ENCODE peak calls at places on chromosomes 3 and 15, in nine cellular contexts. One of them, this sample, is unnamed.

GRCh38 chr3:79012946-79013362 is 754.8 kb downstream of the ROBO1 start:
- DNase-seq in cardiac fibroblast: no peak
- DNase-seq in fibroblast of lung: no peak
- DNase-seq in naive thymus-derived CD4-positive, alpha-beta T cell: no peak
- DNase-seq in body of pancreas: no peak
- DNase-seq in SJSA1: no peak
- DNase-seq in cardiac muscle cell: peak
- DNase-seq in A549: no peak
- DNase-seq in HepG2: no peak
- DNase-seq in this sample: no peak

GRCh38 chr3:72488736-72489030 is 359.6 kb downstream of the SHQ1 start:
- DNase-seq in cardiac fibroblast: peak
- DNase-seq in fibroblast of lung: peak
- DNase-seq in naive thymus-derived CD4-positive, alpha-beta T cell: no peak
- DNase-seq in body of pancreas: no peak
- DNase-seq in SJSA1: peak
- DNase-seq in cardiac muscle cell: peak
- DNase-seq in A549: no peak
- DNase-seq in HepG2: no peak
- DNase-seq in this sample: no peak

GRCh38 chr15:48644498-48644826 is 1.0 kb downstream of the FBN1 start:
- DNase-seq in cardiac fibroblast: peak
- DNase-seq in fibroblast of lung: peak
- DNase-seq in naive thymus-derived CD4-positive, alpha-beta T cell: no peak
- DNase-seq in body of pancreas: peak
- DNase-seq in SJSA1: peak
- DNase-seq in cardiac muscle cell: peak
- DNase-seq in A549: no peak
- DNase-seq in HepG2: no peak
- DNase-seq in this sample: no peak

GRCh38 chr3:189490337-189490736 is 140.9 kb upstream of the TP63 start:
- DNase-seq in cardiac fibroblast: no peak
- DNase-seq in fibroblast of lung: no peak
- DNase-seq in naive thymus-derived CD4-positive, alpha-beta T cell: no peak
- DNase-seq in body of pancreas: no peak
- DNase-seq in SJSA1: no peak
- DNase-seq in cardiac muscle cell: no peak
- DNase-seq in A549: peak
- DNase-seq in HepG2: no peak
- DNase-seq in this sample: no peak

GRCh38 chr3:179068779-179069530 is 2.7 kb downstream of the ZMAT3 start:
- DNase-seq in cardiac fibroblast: peak
- DNase-seq in fibroblast of lung: no peak
- DNase-seq in naive thymus-derived CD4-positive, alpha-beta T cell: no peak
- DNase-seq in body of pancreas: no peak
- DNase-seq in SJSA1: no peak
- DNase-seq in cardiac muscle cell: peak
- DNase-seq in A549: peak
- DNase-seq in HepG2: no peak
- DNase-seq in this sample: no peak

GRCh38 chr15:61393949-61394348 is 164.8 kb upstream of the RORA start:
- DNase-seq in cardiac fibroblast: no peak
- DNase-seq in fibroblast of lung: no peak
- DNase-seq in naive thymus-derived CD4-positive, alpha-beta T cell: no peak
- DNase-seq in body of pancreas: no peak
- DNase-seq in SJSA1: no peak
- DNase-seq in cardiac muscle cell: no peak
- DNase-seq in A549: no peak
- DNase-seq in HepG2: no peak
- DNase-seq in this sample: no peak

GRCh38 chr3:120497318-120497717 is 46.5 kb upstream of the FSTL1 start:
- DNase-seq in cardiac fibroblast: peak
- DNase-seq in fibroblast of lung: peak
- DNase-seq in naive thymus-derived CD4-positive, alpha-beta T cell: no peak
- DNase-seq in body of pancreas: no peak
- DNase-seq in SJSA1: peak
- DNase-seq in cardiac muscle cell: peak
- DNase-seq in A549: no peak
- DNase-seq in HepG2: no peak
- DNase-seq in this sample: no peak

GRCh38 chr15:39756806-39757522 is 25.7 kb downstream of the FSIP1 start:
- DNase-seq in cardiac fibroblast: peak
- DNase-seq in fibroblast of lung: peak
- DNase-seq in naive thymus-derived CD4-positive, alpha-beta T cell: no peak
- DNase-seq in body of pancreas: peak
- DNase-seq in SJSA1: peak
- DNase-seq in cardiac muscle cell: peak
- DNase-seq in A549: peak
- DNase-seq in HepG2: peak
- DNase-seq in this sample: no peak

DNA sequence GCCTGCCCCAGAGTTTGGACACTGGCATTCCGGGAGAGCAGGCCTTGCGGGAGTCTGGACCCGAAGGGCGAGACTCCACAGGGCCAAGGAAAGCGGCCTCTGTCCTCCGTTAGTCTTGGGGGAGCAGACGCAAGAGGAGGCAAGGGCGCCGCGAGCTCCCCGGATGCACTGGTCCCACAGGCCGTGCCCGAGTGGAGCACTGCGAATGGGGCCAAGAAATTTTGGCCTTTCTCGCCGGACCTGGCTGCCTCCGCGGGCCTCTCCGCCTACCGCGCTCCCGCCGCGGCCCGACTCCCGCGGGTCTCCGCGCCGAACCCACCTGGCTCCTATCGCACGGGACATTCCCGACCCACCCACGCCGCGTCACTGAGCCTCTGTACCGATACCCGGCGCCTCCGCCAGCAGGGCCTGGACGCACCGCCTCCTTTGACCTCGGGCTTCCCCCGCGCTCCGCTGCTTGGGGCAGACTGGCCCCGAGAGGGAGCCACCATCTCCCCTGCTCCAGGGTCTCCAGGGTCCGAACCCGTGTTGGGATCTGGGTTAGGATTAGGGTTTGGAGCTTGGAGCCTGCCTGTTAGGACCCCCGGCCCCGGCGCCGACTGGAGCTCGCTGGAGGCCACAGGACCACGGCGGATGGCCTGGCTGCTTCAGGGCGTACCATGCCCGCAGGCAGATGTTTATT is 11.8 kb downstream of the SHOX2 start:
- DNase-seq in cardiac fibroblast: no peak
- DNase-seq in fibroblast of lung: no peak
- DNase-seq in naive thymus-derived CD4-positive, alpha-beta T cell: no peak
- DNase-seq in body of pancreas: no peak
- DNase-seq in SJSA1: no peak
- DNase-seq in cardiac muscle cell: no peak
- DNase-seq in A549: no peak
- DNase-seq in HepG2: no peak
- DNase-seq in this sample: no peak
- H3K4me3 ChIP-seq in cardiac fibroblast: no peak
- H3K4me3 ChIP-seq in fibroblast of lung: no peak
- H3K4me3 ChIP-seq in naive thymus-derived CD4-positive, alpha-beta T cell: no peak
- H3K4me3 ChIP-seq in body of pancreas: no peak
- H3K4me3 ChIP-seq in SJSA1: no peak
- H3K4me3 ChIP-seq in cardiac muscle cell: peak
- H3K4me3 ChIP-seq in A549: no peak
- H3K4me3 ChIP-seq in HepG2: no peak
- H3K4me3 ChIP-seq in this sample: peak

DNA sequence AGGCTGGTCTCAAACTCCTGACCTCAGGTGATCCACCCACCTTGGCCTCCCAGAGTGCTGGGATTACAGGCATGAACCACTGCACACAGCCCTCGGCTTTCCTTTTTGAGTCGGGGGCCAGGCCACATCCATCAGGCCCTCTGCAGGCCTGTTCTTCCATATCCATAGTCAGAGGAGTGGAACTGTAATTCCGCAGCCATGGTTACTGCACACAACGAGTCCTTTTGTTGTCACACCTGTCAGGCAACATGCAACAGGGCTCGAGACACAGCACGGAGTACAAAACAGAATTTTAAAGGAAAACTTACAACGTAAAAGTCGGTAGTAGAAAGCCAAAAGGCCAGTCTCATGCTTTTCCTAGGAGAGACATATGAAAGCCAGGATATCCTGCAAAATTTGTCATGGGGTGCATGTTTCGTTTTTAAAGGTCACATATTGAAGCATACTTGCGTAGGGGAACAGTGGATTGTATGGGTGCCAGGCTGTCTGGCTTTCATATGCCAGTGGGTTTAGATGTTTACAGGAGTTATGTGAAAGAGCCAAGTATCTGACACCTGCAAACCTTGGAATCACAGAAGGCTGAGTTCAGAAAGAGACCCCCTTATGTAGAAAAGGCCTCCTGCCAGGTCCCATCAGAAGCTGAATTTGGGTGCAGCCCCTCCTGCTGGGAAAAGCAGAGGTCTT is 63.2 kb upstream of the LPP start:
- DNase-seq in cardiac fibroblast: no peak
- DNase-seq in fibroblast of lung: no peak
- DNase-seq in naive thymus-derived CD4-positive, alpha-beta T cell: no peak
- DNase-seq in body of pancreas: no peak
- DNase-seq in SJSA1: no peak
- DNase-seq in cardiac muscle cell: no peak
- DNase-seq in A549: no peak
- DNase-seq in HepG2: no peak
- DNase-seq in this sample: no peak
- H3K4me3 ChIP-seq in cardiac fibroblast: no peak
- H3K4me3 ChIP-seq in fibroblast of lung: no peak
- H3K4me3 ChIP-seq in naive thymus-derived CD4-positive, alpha-beta T cell: no peak
- H3K4me3 ChIP-seq in body of pancreas: no peak
- H3K4me3 ChIP-seq in SJSA1: no peak
- H3K4me3 ChIP-seq in cardiac muscle cell: no peak
- H3K4me3 ChIP-seq in A549: no peak
- H3K4me3 ChIP-seq in HepG2: no peak
- H3K4me3 ChIP-seq in this sample: no peak

GRCh38 chr15:76338555-76339301 is 2.2 kb downstream of the ISL2 start:
- DNase-seq in cardiac fibroblast: no peak
- DNase-seq in fibroblast of lung: no peak
- DNase-seq in naive thymus-derived CD4-positive, alpha-beta T cell: no peak
- DNase-seq in body of pancreas: no peak
- DNase-seq in SJSA1: no peak
- DNase-seq in cardiac muscle cell: no peak
- DNase-seq in A549: no peak
- DNase-seq in HepG2: no peak
- DNase-seq in this sample: no peak

GRCh38 chr15:76336254-76337046 is at the start of gene ISL2:
- DNase-seq in cardiac fibroblast: peak
- DNase-seq in fibroblast of lung: peak
- DNase-seq in naive thymus-derived CD4-positive, alpha-beta T cell: no peak
- DNase-seq in body of pancreas: peak
- DNase-seq in SJSA1: peak
- DNase-seq in cardiac muscle cell: peak
- DNase-seq in A549: peak
- DNase-seq in HepG2: peak
- DNase-seq in this sample: no peak

GRCh38 chr15:76339302-76340197 is 3.0 kb downstream of the ISL2 start:
- DNase-seq in cardiac fibroblast: no peak
- DNase-seq in fibroblast of lung: no peak
- DNase-seq in naive thymus-derived CD4-positive, alpha-beta T cell: no peak
- DNase-seq in body of pancreas: no peak
- DNase-seq in SJSA1: peak
- DNase-seq in cardiac muscle cell: peak
- DNase-seq in A549: no peak
- DNase-seq in HepG2: no peak
- DNase-seq in this sample: no peak

GRCh38 chr15:76337047-76337738 is 620 bp downstream of the ISL2 start:
- DNase-seq in cardiac fibroblast: no peak
- DNase-seq in fibroblast of lung: no peak
- DNase-seq in naive thymus-derived CD4-positive, alpha-beta T cell: no peak
- DNase-seq in body of pancreas: no peak
- DNase-seq in SJSA1: peak
- DNase-seq in cardiac muscle cell: no peak
- DNase-seq in A549: peak
- DNase-seq in HepG2: peak
- DNase-seq in this sample: no peak

DNA sequence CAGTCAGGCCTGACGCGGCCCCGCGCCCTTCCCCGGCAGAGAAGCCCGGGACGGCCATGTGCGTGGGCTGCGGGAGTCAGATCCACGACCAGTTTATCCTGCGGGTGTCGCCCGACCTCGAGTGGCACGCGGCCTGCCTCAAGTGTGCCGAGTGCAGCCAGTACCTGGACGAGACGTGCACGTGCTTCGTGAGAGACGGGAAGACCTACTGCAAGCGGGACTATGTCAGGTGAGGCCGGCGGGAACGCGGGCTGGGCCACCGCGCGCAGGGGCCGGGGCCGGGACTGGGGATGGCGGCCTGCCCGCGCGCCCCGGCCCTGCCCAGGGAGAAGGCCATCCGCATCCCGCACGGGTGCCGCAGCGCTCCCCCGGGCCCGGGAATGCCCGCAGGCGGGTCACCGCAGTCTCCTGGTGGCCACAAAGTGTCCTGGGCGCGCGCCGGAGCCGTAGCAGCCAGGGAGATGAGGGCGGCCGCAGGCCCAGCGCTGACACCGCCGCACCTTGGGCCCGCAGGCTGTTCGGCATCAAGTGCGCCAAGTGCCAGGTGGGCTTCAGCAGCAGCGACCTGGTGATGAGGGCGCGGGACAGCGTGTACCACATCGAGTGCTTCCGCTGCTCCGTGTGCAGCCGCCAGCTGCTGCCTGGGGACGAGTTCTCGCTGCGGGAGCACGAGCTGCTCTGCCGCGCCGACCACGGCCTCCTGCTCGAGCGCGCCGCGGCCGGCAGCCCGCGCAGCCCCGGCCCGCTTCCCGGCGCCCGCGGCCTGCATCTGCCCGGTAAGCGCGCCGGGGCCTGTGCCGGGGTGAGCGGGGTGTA is 1.4 kb downstream of the ISL2 start:
- DNase-seq in cardiac fibroblast: no peak
- DNase-seq in fibroblast of lung: no peak
- DNase-seq in naive thymus-derived CD4-positive, alpha-beta T cell: no peak
- DNase-seq in body of pancreas: no peak
- DNase-seq in SJSA1: no peak
- DNase-seq in cardiac muscle cell: no peak
- DNase-seq in A549: no peak
- DNase-seq in HepG2: no peak
- DNase-seq in this sample: no peak
- H3K4me3 ChIP-seq in cardiac fibroblast: no peak
- H3K4me3 ChIP-seq in fibroblast of lung: no peak
- H3K4me3 ChIP-seq in naive thymus-derived CD4-positive, alpha-beta T cell: no peak
- H3K4me3 ChIP-seq in body of pancreas: no peak
- H3K4me3 ChIP-seq in SJSA1: peak
- H3K4me3 ChIP-seq in cardiac muscle cell: peak
- H3K4me3 ChIP-seq in A549: peak
- H3K4me3 ChIP-seq in HepG2: peak
- H3K4me3 ChIP-seq in this sample: peak

DNA sequence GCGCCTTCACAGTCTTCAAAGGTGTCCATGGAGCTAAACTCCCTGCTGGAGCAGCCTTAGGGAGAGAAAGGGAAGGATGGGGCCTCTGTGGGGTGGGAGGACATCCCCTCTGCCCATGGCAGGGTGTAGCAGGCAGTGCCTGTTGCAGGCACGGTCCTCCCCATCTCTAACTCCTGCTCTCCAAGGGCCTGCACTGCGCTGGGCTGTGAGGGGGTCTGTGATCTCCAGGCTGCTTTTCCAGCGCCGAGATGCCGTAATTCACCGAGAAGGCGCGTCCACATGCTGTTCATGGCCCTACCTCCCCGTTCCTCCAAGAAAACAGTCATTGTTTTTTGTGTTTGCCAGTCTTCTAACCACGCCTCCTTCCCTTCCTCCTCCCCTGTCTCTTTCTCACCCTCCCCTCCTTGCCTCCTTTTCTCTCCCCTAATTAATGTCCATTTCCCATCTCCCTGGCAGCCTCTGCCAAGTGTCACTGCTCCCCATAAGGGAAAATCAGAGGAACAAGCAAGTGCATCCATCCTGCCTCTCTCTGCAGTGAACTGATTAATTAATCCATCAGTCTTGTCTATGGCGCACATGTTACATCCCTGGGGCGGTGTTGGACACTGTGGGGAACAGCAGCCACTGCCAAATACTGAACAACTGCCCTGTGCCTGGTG is 17.7 kb upstream of the LAMP3 start:
- DNase-seq in cardiac fibroblast: peak
- DNase-seq in fibroblast of lung: no peak
- DNase-seq in naive thymus-derived CD4-positive, alpha-beta T cell: no peak
- DNase-seq in body of pancreas: no peak
- DNase-seq in SJSA1: no peak
- DNase-seq in cardiac muscle cell: peak
- DNase-seq in A549: no peak
- DNase-seq in HepG2: no peak
- DNase-seq in this sample: no peak
- H3K4me3 ChIP-seq in cardiac fibroblast: no peak
- H3K4me3 ChIP-seq in fibroblast of lung: no peak
- H3K4me3 ChIP-seq in naive thymus-derived CD4-positive, alpha-beta T cell: no peak
- H3K4me3 ChIP-seq in body of pancreas: no peak
- H3K4me3 ChIP-seq in SJSA1: no peak
- H3K4me3 ChIP-seq in cardiac muscle cell: no peak
- H3K4me3 ChIP-seq in A549: no peak
- H3K4me3 ChIP-seq in HepG2: no peak
- H3K4me3 ChIP-seq in this sample: no peak

This sample was measured in iPS DF 6.9.